ENCODE peak calls at places on chromosomes 12 and 14, in ten cellular contexts. D is ovary, L is fibroblast of lung, I is lower lobe of right lung, P is neural progenitor cell, K is Panc1, C is A549, M is osteoblast, O is tibial nerve, Z is transverse colon. Q is an unnamed sample.
A peak's percentile ranks its signal among the peaks of the same experiment; 100 is the strongest.

GRCh38 chr12:127077262-127078045 is 1189.5 kb upstream of the TMEM132C start:
- DNase-seq in M (no peak), K (no peak), C (no peak), D (no peak), P (no peak), O (no peak), L (no peak), I (no peak), Z (no peak), Q (no peak)

GRCh38 chr12:27822076-27822712 is 42.2 kb upstream of the MANSC4 start:
- DNase-seq in Z (no peak), C (peak; percentile 11), P (no peak), M (peak; percentile 89), K (peak; percentile 61), I (no peak), D (no peak), O (no peak), L (peak; percentile 94), Q (peak; percentile 44)

GRCh38 chr14:44945264-44945663 is 16.5 kb downstream of the KLHL28 start:
- DNase-seq in I (no peak), K (no peak), C (no peak), Z (no peak), D (no peak), M (peak; percentile 68), L (peak; percentile 97), P (no peak), O (no peak), Q (no peak)

GRCh38 chr14:66638688-66639087 is 130.7 kb downstream of the GPHN start:
- DNase-seq in I (no peak), D (no peak), K (no peak), C (peak; percentile 12), O (no peak), L (peak; percentile 70), P (no peak), Z (no peak), M (peak; percentile 75), Q (no peak)

GRCh38 chr14:103332143-103332919 is 1.7 kb upstream of the EIF5 start:
- DNase-seq in I (no peak), P (peak; percentile 20), Z (no peak), M (no peak), K (no peak), C (peak; percentile 29), D (no peak), O (no peak), L (no peak), Q (no peak)

GRCh38 chr12:52007158-52007921 is 594 bp downstream of the TAMALIN start:
- DNase-seq in I (peak; percentile 70), C (no peak), Z (peak; percentile 50), P (peak; percentile 47), M (peak; percentile 81), L (no peak), O (peak; percentile 54), K (no peak), D (peak; percentile 78), Q (peak; percentile 32)

GRCh38 chr12:114710151-114710550 is 26.2 kb upstream of the TBX3 start:
- DNase-seq in C (no peak), O (no peak), I (no peak), Z (no peak), M (no peak), P (peak; percentile 46), D (no peak), L (no peak), K (no peak), Q (no peak)

GRCh38 chr12:73517859-73518258 is 1019.8 kb upstream of the ATXN7L3B start:
- DNase-seq in O (no peak), M (no peak), D (no peak), C (no peak), L (no peak), I (no peak), Z (no peak), P (no peak), K (no peak), Q (no peak)

GRCh38 chr12:100267603-100268281 is 765 bp downstream of the SCYL2 start:
- DNase-seq in O (peak; percentile 10), C (no peak), P (peak; percentile 68), Z (no peak), L (peak; percentile 58), D (no peak), M (no peak), I (no peak), K (no peak), Q (no peak)

GRCh38 chr12:125140918-125141573 is 75.8 kb downstream of the AACS start:
- DNase-seq in L (peak; percentile 86), Z (no peak), O (no peak), I (no peak), K (peak; percentile 22), P (no peak), M (peak; percentile 97), C (peak; percentile 73), D (no peak), Q (no peak)

DNA sequence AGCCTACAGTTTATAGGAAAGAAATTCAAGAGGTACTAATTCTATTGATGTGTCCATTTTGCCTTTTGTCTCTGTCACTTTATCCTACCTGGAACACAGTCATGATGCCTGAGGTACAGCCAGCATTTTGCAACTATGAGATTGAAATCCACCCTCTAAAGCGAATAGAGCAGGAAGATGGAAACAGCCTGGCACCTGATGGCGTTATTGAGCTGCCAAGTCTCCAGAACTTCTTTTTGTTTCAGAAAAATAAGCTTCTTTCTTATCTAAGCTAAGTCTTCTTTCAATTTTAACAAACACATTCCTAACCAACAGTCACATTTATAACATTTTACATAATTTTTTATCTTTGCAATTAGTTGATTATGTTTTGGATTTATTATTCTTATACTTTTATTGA is 182.1 kb downstream of the PAWR start:
- DNase-seq in O (no peak), I (no peak), Z (no peak), D (no peak), K (no peak), C (no peak), L (no peak), M (no peak), P (no peak), Q (no peak)
- TF ChIP-seq CTCF in O (no peak), I (no peak), Z (no peak), D (no peak), K (no peak), C (no peak), L (no peak), M (no peak), P (peak; percentile 4), Q (no peak)

GRCh38 chr14:26370118-26370517 is 227.7 kb downstream of the NOVA1 start:
- DNase-seq in K (no peak), L (peak; percentile 11), D (no peak), P (peak; percentile 5), O (no peak), C (no peak), M (no peak), Z (no peak), I (no peak), Q (no peak)
- H3K9me3 ChIP-seq in K (no peaks in the 10 kb centered on the region), L (no peaks in the 10 kb centered on the region), D (no peaks in the 10 kb centered on the region), P (no peaks in the 10 kb centered on the region), O (no peaks in the 10 kb centered on the region), C (no peaks in the 10 kb centered on the region), M (peaks cover 6% of the 10 kb centered on the region), Z (no peaks in the 10 kb centered on the region), I (no peaks in the 10 kb centered on the region), Q (peaks cover 3% of the 10 kb centered on the region)

GRCh38 chr14:104772707-104773504 is 20.0 kb downstream of the SIVA1 start:
- DNase-seq in L (no peak), O (no peak), C (no peak), Z (no peak), M (peak; percentile 74), D (no peak), K (no peak), I (no peak), P (no peak), Q (no peak)

GRCh38 chr14:104774453-104775072 is 21.0 kb downstream of the AKT1 start:
- DNase-seq in K (no peak), O (no peak), Z (no peak), M (peak; percentile 49), D (no peak), L (no peak), C (no peak), P (no peak), I (peak; percentile 73), Q (no peak)

GRCh38 chr14:104775073-104775489 is 20.5 kb downstream of the AKT1 start:
- DNase-seq in C (no peak), P (no peak), K (no peak), D (no peak), Z (no peak), L (no peak), I (no peak), M (peak; percentile 83), O (no peak), Q (no peak)

GRCh38 chr14:104771918-104772706 is 19.2 kb downstream of the SIVA1 start:
- DNase-seq in D (no peak), L (no peak), I (no peak), M (peak; percentile 81), Z (no peak), C (no peak), K (no peak), O (no peak), P (no peak), Q (no peak)

DNA sequence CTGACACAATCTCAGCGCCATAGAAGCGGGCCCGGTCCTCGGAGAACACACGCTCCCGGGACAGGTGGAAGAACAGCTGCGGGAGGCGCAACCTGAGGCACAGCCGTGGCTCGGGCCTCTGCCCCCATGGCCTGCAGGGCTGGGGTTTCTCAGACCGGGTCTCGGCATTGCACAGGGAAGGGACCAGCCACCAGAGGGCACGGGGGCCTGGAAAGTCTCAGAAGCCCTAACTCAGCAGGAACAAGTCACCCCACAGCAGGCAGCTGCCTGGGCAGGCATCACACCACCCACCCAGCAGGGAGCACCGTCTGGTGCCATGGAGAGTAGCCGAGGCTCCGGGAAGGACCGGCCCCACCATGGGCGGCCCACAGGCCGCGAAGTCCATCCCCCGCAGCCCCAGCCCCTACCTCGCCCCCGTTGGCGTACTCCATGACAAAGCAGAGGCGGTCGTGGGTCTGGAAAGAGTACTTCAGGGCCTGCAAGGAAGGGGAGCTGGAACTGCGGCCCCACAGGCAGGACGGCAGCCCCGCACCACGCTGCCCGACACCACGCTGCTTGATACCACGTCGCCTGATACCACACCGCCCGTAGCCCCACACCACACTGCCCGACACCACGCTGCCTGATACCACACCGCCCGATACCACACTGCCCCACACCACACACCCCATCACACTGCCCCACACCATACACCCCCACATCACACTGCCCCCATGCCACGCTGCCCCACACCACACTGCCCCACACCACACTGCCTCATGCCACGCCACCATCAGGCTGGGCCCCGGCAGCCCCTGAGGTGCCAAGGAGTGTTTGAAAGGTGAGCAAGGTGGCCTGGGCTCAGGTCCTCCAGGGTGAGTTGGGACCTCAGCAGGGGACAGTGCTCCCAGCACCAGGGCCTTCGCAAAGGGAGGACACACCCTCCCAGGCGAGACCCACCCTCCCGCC is 20.8 kb downstream of the SIVA1 start:
- DNase-seq in Z (no peak), D (no peak), L (no peak), O (no peak), P (no peak), K (no peak), I (no peak), C (no peak), M (peak; percentile 78), Q (no peak)
- H3K27ac ChIP-seq in Z (no peak overlapping the region), D (no peak overlapping the region), L (no peak overlapping the region), O (no peak overlapping the region), P (no peak overlapping the region), K (no peak overlapping the region), I (no peak overlapping the region), C (no peak overlapping the region), M (no peak overlapping the region), Q (no peak overlapping the region)

DNA sequence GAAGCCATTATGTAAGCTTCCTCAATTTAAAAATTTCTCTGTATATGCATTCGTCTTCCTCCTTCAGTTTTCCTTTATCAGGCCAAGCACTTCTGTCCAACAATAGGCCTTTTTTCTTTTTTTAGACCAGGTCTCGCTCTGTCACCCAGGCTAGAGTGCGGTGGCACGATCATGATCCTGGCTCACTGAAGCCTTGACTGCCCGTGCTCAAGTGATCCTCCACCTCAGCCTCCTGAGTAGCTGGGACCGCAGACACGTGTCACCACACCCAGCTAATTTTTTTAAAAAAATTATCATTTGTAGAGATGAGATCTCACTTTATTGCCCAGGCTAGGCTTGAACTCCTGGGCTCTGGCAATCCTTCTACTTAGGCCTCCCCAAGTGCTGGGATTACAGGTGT is 25.8 kb downstream of the TAOK3 start:
- DNase-seq in I (no peak), D (no peak), Z (no peak), O (no peak), M (no peak), L (no peak), P (no peak), C (no peak), K (no peak), Q (no peak)
- TF ChIP-seq CTCF in I (no peak), D (no peak), Z (no peak), O (no peak), M (no peak), L (no peak), P (no peak), C (no peak), K (no peak), Q (no peak)

Q was measured in CD4-positive, alpha-beta T cell.